ENCODE peak calls at places on chromosomes 2 and 18, in eight cellular contexts. E is brain microvascular endothelial cell, Y is substantia nigra, U is cardiac muscle cell, H is foreskin keratinocyte, P is H9, S is HCT116, J is sigmoid colon. Z is an unnamed sample.
A peak's percentile ranks its signal among the peaks of the same experiment; 100 is the strongest.

GRCh38 chr2:40592223-40592622 is 140.3 kb upstream of the SLC8A1 start:
- DNase-seq in E (no peak), Y (no peak), U (peak; percentile 49), H (no peak), P (no peak), S (no peak), J (no peak), Z (no peak)

GRCh38 chr18:54004828-54005227 is 219.6 kb downstream of the MBD2 start:
- DNase-seq in E (no peak), Y (no peak), U (no peak), H (no peak), P (peak; percentile 61), S (no peak), J (no peak), Z (no peak)

GRCh38 chr2:238082151-238082550 is 18.0 kb upstream of the ESPNL start:
- DNase-seq in E (no peak), Y (no peak), U (no peak), H (no peak), P (no peak), S (no peak), J (no peak), Z (no peak)

GRCh38 chr2:217105733-217106649 is 246.1 kb upstream of the TNP1 start:
- DNase-seq in E (peak; percentile 88), Y (no peak), U (no peak), H (peak; percentile 98), P (no peak), S (peak; percentile 80), J (no peak), Z (peak; percentile 69)

GRCh38 chr18:73093687-73094250 is 226.0 kb upstream of the NETO1 start:
- DNase-seq in E (no peak), Y (no peak), U (no peak), H (peak; percentile 82), P (no peak), S (no peak), J (no peak), Z (peak; percentile 14)

GRCh38 chr2:134988994-134989605 is 58.1 kb downstream of the MAP3K19 start:
- DNase-seq in E (no peak), Y (no peak), U (peak; percentile 26), H (peak; percentile 18), P (no peak), S (peak; percentile 18), J (no peak), Z (no peak)

GRCh38 chr2:239130786-239131325 is 270.0 kb downstream of the HDAC4 start:
- DNase-seq in E (no peak), Y (no peak), U (no peak), H (no peak), P (no peak), S (no peak), J (no peak), Z (no peak)

GRCh38 chr2:24181849-24182248 is 7.0 kb downstream of the FAM228A start:
- DNase-seq in E (no peak), Y (no peak), U (no peak), H (no peak), P (no peak), S (no peak), J (no peak), Z (no peak)

GRCh38 chr2:162890690-162891311 is 52.2 kb upstream of the KCNH7 start:
- DNase-seq in E (peak; percentile 63), Y (no peak), U (peak; percentile 74), H (peak; percentile 65), P (no peak), S (peak; percentile 49), J (no peak), Z (peak; percentile 14)

GRCh38 chr2:102048465-102048864 is 56.7 kb downstream of the IL1R2 start:
- DNase-seq in E (peak; percentile 85), Y (no peak), U (no peak), H (no peak), P (no peak), S (no peak), J (peak; percentile 83), Z (no peak)

GRCh38 chr2:1538663-1539062 is 125.4 kb downstream of the TPO start:
- DNase-seq in E (peak; percentile 43), Y (no peak), U (peak; percentile 62), H (no peak), P (peak; percentile 77), S (peak; percentile 45), J (no peak), Z (no peak)

GRCh38 chr2:9614562-9614961 is 16.2 kb downstream of the YWHAQ start:
- DNase-seq in E (no peak), Y (no peak), U (no peak), H (no peak), P (no peak), S (no peak), J (no peak), Z (no peak)

GRCh38 chr18:49021076-49021432 is 70.3 kb upstream of the SMAD7 start:
- DNase-seq in E (no peak), Y (no peak), U (no peak), H (no peak), P (no peak), S (no peak), J (no peak), Z (no peak)

GRCh38 chr2:208783184-208783583 is 376.6 kb downstream of the PTH2R start:
- DNase-seq in E (no peak), Y (no peak), U (no peak), H (no peak), P (no peak), S (peak; percentile 7), J (no peak), Z (no peak)
- H3K27ac ChIP-seq in E (no peak overlapping the region), Y (no peak overlapping the region), U (no peak overlapping the region), H (no peak overlapping the region), P (no peak overlapping the region), S (no peak overlapping the region), J (no peak overlapping the region), Z (no peak overlapping the region)

GRCh38 chr18:1999387-1999786 is 571.9 kb downstream of the METTL4 start:
- DNase-seq in E (no peak), Y (no peak), U (no peak), H (no peak), P (no peak), S (no peak), J (no peak), Z (no peak)

GRCh38 chr18:1998121-1998520 is 573.2 kb downstream of the METTL4 start:
- DNase-seq in E (no peak), Y (no peak), U (no peak), H (peak; percentile 17), P (no peak), S (no peak), J (no peak), Z (peak; percentile 12)

GRCh38 chr18:1995041-1995612 is 576.2 kb downstream of the METTL4 start:
- DNase-seq in E (no peak), Y (no peak), U (peak; percentile 82), H (no peak), P (no peak), S (no peak), J (no peak), Z (no peak)
- H3K27ac ChIP-seq in E (no peak overlapping the region), Y (no peak overlapping the region), U (peak overlapping the region; percentile 34), H (no peak overlapping the region), P (no peak overlapping the region), S (no peak overlapping the region), J (no peak overlapping the region), Z (no peak overlapping the region)

GRCh38 chr2:146457221-146457620 is 1387.6 kb upstream of the ACVR2A start:
- DNase-seq in E (no peak), Y (no peak), U (no peak), H (no peak), P (no peak), S (no peak), J (no peak), Z (no peak)

GRCh38 chr2:146455325-146455724 is 1389.5 kb upstream of the ACVR2A start:
- DNase-seq in E (no peak), Y (no peak), U (no peak), H (no peak), P (no peak), S (no peak), J (no peak), Z (no peak)

GRCh38 chr2:146450131-146450530 is 1394.7 kb upstream of the ACVR2A start:
- DNase-seq in E (no peak), Y (no peak), U (no peak), H (peak; percentile 41), P (no peak), S (no peak), J (no peak), Z (no peak)

GRCh38 chr2:146451972-146452371 is 1392.9 kb upstream of the ACVR2A start:
- DNase-seq in E (no peak), Y (no peak), U (no peak), H (no peak), P (no peak), S (no peak), J (no peak), Z (no peak)
- H3K27ac ChIP-seq in E (no peak overlapping the region), Y (no peak overlapping the region), U (no peak overlapping the region), H (no peak overlapping the region), P (no peak overlapping the region), S (no peak overlapping the region), J (no peak overlapping the region), Z (no peak overlapping the region)

GRCh38 chr2:64860936-64861335 is 128.3 kb upstream of the SLC1A4 start:
- DNase-seq in E (no peak), Y (no peak), U (no peak), H (no peak), P (no peak), S (no peak), J (no peak), Z (no peak)

GRCh38 chr2:64859208-64860161 is 129.7 kb upstream of the SLC1A4 start:
- DNase-seq in E (peak; percentile 72), Y (no peak), U (peak; percentile 89), H (no peak), P (peak; percentile 78), S (peak; percentile 63), J (peak; percentile 97), Z (no peak)

GRCh38 chr2:64862001-64862397 is 127.2 kb upstream of the SLC1A4 start:
- DNase-seq in E (no peak), Y (no peak), U (no peak), H (no peak), P (no peak), S (no peak), J (no peak), Z (no peak)

GRCh38 chr2:64861338-64862000 is 127.7 kb upstream of the SLC1A4 start:
- DNase-seq in E (no peak), Y (no peak), U (no peak), H (no peak), P (no peak), S (no peak), J (no peak), Z (no peak)

DNA sequence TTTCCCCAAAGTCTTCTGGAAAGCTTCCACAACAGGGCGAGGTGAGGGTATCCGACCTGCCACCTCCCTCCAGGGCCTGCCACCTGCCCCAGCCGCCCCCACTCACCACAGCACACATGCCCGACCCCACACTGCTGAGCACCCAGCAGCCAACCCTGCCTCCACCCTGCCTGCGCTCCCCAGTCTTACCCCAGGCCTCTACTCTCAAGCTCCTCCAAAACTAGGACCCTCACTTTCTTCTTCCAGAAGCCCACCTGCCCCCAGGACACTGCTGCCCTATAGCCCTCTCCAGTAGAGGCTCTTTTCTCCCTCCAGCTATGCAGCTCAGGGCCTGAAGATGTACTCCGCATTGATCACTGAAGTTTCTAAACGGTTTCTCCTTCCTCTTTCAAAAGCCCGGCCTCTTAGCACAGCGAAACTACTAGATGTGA is 128.9 kb upstream of the SLC1A4 start:
- DNase-seq in E (no peak), Y (no peak), U (no peak), H (no peak), P (no peak), S (no peak), J (no peak), Z (no peak)
- H3K27ac ChIP-seq in E (no peak overlapping the region), Y (peak overlapping the region; percentile 80), U (peak overlapping the region; percentile 35), H (no peak overlapping the region), P (no peak overlapping the region), S (peak overlapping the region; percentile 97), J (peak overlapping the region; percentile 95), Z (peak overlapping the region; percentile 60)

Z was measured in epithelial cell of prostate.